ENCODE peak calls at places on chromosomes 7 and 10, in seven cellular contexts. H, F, N, W, D, M and T are unnamed samples.

GRCh38 chr7:108135446-108136190 is 5.5 kb upstream of the LAMB4 start:
- DNase-seq in H (no peak), F (no peak), N (no peak), W (no peak), D (no peak), M (no peak), T (peak)

GRCh38 chr7:81616951-81617350 is 152.9 kb downstream of the HGF start:
- DNase-seq in H (no peak), F (no peak), N (no peak), W (peak), D (no peak), M (no peak), T (no peak)

GRCh38 chr10:13417459-13418126 is 69.5 kb upstream of the SEPHS1 start:
- DNase-seq in H (no peak), F (no peak), N (no peak), W (no peak), D (no peak), M (no peak), T (no peak)

GRCh38 chr7:142626420-142627035 is 122.7 kb upstream of the PRSS1 start:
- DNase-seq in H (peak), F (no peak), N (no peak), W (no peak), D (peak), M (peak), T (peak)

GRCh38 chr10:119103687-119104652 is at the start of gene DENND10:
- DNase-seq in H (peak), F (peak), N (peak), W (peak), D (peak), M (peak), T (peak)

GRCh38 chr10:85458274-85458673 is 908.3 kb downstream of the GRID1 start:
- DNase-seq in H (no peak), F (no peak), N (no peak), W (no peak), D (no peak), M (no peak), T (no peak)

GRCh38 chr10:77289790-77290189 is 347.8 kb downstream of the KCNMA1 start:
- DNase-seq in H (no peak), F (no peak), N (no peak), W (no peak), D (no peak), M (no peak), T (no peak)

GRCh38 chr10:13633689-13634088 is 46.9 kb downstream of the PRPF18 start:
- DNase-seq in H (no peak), F (no peak), N (no peak), W (peak), D (no peak), M (no peak), T (no peak)

GRCh38 chr10:15478950-15479349 is 107.9 kb upstream of the FAM171A1 start:
- DNase-seq in H (no peak), F (no peak), N (no peak), W (no peak), D (no peak), M (no peak), T (no peak)